ENCODE peak calls at places on chromosome 17, in four cellular contexts. X is heart left ventricle, O is prostate gland, E is left lung. Q is an unnamed sample. For H3K9me3, the result is how much of the 10 kb centered on the place peaks cover.

GRCh38 chr17:2093349-2093748 is 38.4 kb downstream of the HIC1 start:
- DNase-seq in X (no peak), O (no peak), E (no peak), Q (peak)

GRCh38 chr17:29155235-29155965 is 24.8 kb downstream of the MYO18A start:
- DNase-seq in X (peak), O (no peak), E (peak), Q (peak)

GRCh38 chr17:41452276-41452675 is 11.5 kb upstream of the KRT38 start:
- DNase-seq in X (no peak), O (no peak), E (no peak), Q (no peak)

GRCh38 chr17:14103821-14104220 is 34.5 kb downstream of the COX10 start:
- DNase-seq in X (no peak), O (no peak), E (no peak), Q (no peak)

GRCh38 chr17:58679263-58680037 is 12.4 kb downstream of the TEX14 start:
- DNase-seq in X (no peak), O (no peak), E (no peak), Q (no peak)

GRCh38 chr17:4407216-4407615 is 26.5 kb upstream of the SPNS3 start:
- DNase-seq in X (no peak), O (no peak), E (no peak), Q (no peak)

GRCh38 chr17:181213-182163 is at the start of gene DOC2B:
- DNase-seq in X (peak), O (peak), E (peak), Q (peak)

GRCh38 chr17:50627782-50628601 is 6.7 kb upstream of the ABCC3 start:
- DNase-seq in X (no peak), O (no peak), E (peak), Q (no peak)

GRCh38 chr17:72710185-72710584 is 382.3 kb downstream of the SLC39A11 start:
- DNase-seq in X (no peak), O (no peak), E (no peak), Q (no peak)

GRCh38 chr17:77449908-77450741 is 309.4 kb downstream of the SEC14L1 start:
- DNase-seq in X (peak), O (peak), E (peak), Q (peak)

GRCh38 chr17:69499301-69499700 is 84.8 kb downstream of the MAP2K6 start:
- DNase-seq in X (no peak), O (no peak), E (no peak), Q (no peak)

GRCh38 chr17:8877984-8878383 is 10.5 kb upstream of the PIK3R6 start:
- DNase-seq in X (no peak), O (no peak), E (no peak), Q (no peak)

GRCh38 chr17:30780343-30780742 is 44.1 kb downstream of the CRLF3 start:
- DNase-seq in X (no peak), O (no peak), E (no peak), Q (no peak)

GRCh38 chr17:42243493-42243982 is 32.7 kb downstream of the STAT5B start:
- DNase-seq in X (no peak), O (no peak), E (no peak), Q (no peak)

GRCh38 chr17:7476474-7476873 is 3.0 kb downstream of the ZBTB4 start:
- DNase-seq in X (no peak), O (no peak), E (no peak), Q (no peak)

GRCh38 chr17:32529604-32530003 is 42.8 kb downstream of the CDK5R1 start:
- DNase-seq in X (no peak), O (no peak), E (no peak), Q (no peak)

GRCh38 chr17:82873521-82873920 is 33.7 kb upstream of the ZNF750 start:
- DNase-seq in X (no peak), O (no peak), E (peak), Q (peak)

GRCh38 chr17:62392908-62393307 is 12.6 kb downstream of the EFCAB3 start:
- DNase-seq in X (no peak), O (no peak), E (no peak), Q (no peak)
- H3K4me3 ChIP-seq in X (no peak), O (no peak), E (no peak), Q (no peak)

DNA sequence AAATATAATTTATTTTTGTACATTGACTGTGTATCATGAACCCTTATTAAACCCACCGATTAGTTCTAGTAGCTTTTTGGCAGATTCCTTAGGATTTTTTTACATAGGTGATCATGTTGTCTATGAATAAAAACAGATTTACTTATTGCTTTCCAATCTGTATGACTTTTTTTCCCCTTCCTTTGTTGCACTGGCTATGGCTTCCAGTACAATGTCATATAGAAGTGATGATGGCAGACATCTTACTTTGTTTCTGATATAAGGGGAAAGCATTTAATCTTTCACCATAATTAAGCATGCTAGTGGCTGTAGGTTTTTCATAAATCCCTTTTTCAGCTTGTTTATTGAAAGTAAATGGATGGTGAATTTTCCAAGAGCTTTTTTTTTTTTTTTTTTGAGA is 28.9 kb upstream of the NACA2 start:
- DNase-seq in X (no peak), O (no peak), E (no peak), Q (no peak)
- H3K9me3 ChIP-seq in X (under half), O (under half), E (under half), Q (under half)

GRCh38 chr17:15652960-15653359 is 31.2 kb downstream of the TRIM16 start:
- DNase-seq in X (no peak), O (no peak), E (no peak), Q (no peak)

GRCh38 chr17:15651583-15652110 is 32.1 kb upstream of the FBXW10B start:
- DNase-seq in X (peak), O (peak), E (peak), Q (peak)

GRCh38 chr17:15651001-15651582 is 31.6 kb upstream of the FBXW10B start:
- DNase-seq in X (peak), O (no peak), E (no peak), Q (no peak)

GRCh38 chr17:15648384-15648783 is 28.9 kb upstream of the FBXW10B start:
- DNase-seq in X (no peak), O (no peak), E (no peak), Q (no peak)

GRCh38 chr17:15649861-15650391 is 30.4 kb upstream of the FBXW10B start:
- DNase-seq in X (peak), O (no peak), E (no peak), Q (peak)
- H3K4me3 ChIP-seq in X (peak), O (no peak), E (peak), Q (peak)

GRCh38 chr17:22305356-22306071 is 613.2 kb downstream of the KCNJ18 start:
- DNase-seq in X (no peak), O (no peak), E (no peak), Q (no peak)

DNA sequence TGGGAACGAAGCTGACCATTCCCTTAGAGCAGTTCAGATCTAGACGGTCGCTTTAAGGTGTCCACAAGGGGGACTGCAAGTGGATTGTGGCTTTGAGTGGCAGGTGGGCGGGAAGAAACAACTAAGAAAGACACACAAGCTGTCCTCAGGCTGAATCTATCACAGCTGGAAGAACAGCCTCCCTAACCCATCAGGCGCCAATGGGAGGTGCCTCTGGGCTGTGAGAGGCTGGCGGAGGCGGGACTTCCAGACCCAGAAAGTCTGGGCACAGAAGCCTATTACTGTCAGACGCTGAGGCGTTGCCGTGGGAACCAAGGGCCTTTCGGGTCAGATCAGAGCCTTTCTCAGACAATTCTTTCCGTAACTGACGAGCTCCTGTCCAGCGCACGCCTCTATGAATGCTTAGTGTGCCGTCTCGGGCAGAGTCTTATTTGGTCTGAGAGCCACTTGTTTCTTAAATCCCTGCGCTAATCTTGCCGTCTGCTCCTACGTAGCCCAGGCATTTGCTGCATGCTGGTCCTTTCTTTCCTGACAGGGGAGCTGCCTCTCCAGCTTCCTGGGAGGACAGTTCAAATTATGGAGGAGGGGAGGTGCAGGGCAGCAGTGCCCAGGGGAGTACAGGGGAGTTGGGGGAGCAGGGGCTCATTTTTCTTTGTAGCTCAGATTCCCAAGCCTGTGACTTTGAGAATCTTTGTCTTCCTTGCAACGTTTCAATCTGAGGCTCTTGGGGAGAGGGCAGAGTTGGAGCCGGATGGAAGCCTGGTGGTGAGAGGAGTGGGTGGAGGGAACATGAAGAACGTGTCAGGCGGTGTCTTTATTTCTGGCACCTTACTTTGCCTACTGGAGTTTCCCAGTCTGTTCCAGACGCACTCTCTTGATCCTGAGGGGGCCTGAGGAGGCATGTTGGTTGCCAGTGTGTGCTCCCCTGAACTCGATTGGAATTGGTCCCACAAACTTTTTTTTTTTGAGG is 618.7 kb downstream of the KCNJ18 start:
- DNase-seq in X (peak), O (no peak), E (no peak), Q (no peak)
- H3K9me3 ChIP-seq in X (under half), O (under half), E (under half), Q (under half)

GRCh38 chr17:79812206-79812968 is 15.5 kb upstream of the CBX8 start:
- DNase-seq in X (no peak), O (no peak), E (no peak), Q (no peak)
- H3K4me3 ChIP-seq in X (peak), O (peak), E (peak), Q (peak)

DNA sequence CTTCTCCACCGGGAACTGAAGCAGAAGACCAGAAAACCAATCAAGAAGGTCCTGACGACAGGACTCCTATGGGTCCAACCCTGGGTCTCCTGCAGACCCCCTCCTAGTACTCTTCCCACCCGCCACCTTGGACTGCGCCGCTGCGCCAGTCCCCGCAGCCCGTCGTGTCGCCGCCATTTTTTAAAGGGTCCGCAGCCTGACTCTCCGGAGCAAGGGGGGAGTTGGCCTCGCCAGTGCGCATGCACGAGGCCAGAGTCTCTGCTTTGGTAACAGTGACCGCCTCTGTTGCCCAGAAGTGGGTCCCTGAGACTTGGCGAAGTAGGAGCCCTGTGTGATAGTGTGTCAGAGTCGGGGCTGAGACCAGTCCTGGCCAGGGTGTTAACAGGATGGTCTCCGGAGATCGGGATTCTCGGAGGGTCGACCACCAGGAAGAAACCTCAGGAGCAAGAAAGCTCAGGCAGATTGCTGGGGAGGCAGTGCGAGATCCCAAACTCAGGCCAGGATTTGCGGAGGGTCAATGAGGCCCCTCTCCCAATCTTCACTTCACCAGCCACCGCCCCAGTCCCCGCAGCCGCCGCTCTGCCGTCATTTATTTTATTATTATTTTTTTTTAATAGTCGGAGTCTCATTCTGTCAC is 612.5 kb downstream of the KCNJ18 start:
- DNase-seq in X (no peak), O (no peak), E (no peak), Q (no peak)
- H3K9me3 ChIP-seq in X (under half), O (under half), E (half or more), Q (under half)

GRCh38 chr17:74924250-74924948 is at the start of gene OTOP2:
- DNase-seq in X (peak), O (no peak), E (peak), Q (no peak)
- H3K4me3 ChIP-seq in X (peak), O (peak), E (peak), Q (peak)

Q was measured in psoas muscle.